ENCODE peak calls at places on chromosomes 6 and 20, in eight cellular contexts. C is fibroblast of pulmonary artery, U is IMR-90, T is nephron progenitor cell, I is fibroblast of lung, V is coronary artery, Q is neural crest cell, N is fibroblast of mammary gland. W is an unnamed sample.

GRCh38 chr6:168877821-168878282 is 375.8 kb downstream of the THBS2 start:
- DNase-seq in Q (no peak), U (no peak), C (no peak), N (no peak), T (no peak), I (no peak), V (no peak), W (no peak)

GRCh38 chr6:132715204-132715603 is 1.3 kb upstream of the VNN1 start:
- DNase-seq in I (peak; percentile 48), U (peak; percentile 76), C (peak; percentile 91), T (peak; percentile 12), V (no peak), Q (peak; percentile 16), N (peak; percentile 71), W (peak; percentile 71)

GRCh38 chr20:22619806-22620205 is 35.4 kb upstream of the FOXA2 start:
- DNase-seq in T (no peak), Q (no peak), N (no peak), V (no peak), U (no peak), I (no peak), C (no peak), W (no peak)

GRCh38 chr6:85537055-85537494 is 56.6 kb downstream of the SNX14 start:
- DNase-seq in I (no peak), U (peak; percentile 24), T (no peak), N (peak; percentile 19), Q (no peak), V (no peak), C (peak; percentile 35), W (peak; percentile 8)

GRCh38 chr6:53239526-53239925 is 90.9 kb upstream of the GCM1 start:
- DNase-seq in V (no peak), C (no peak), N (no peak), Q (no peak), U (no peak), I (no peak), T (no peak), W (no peak)

GRCh38 chr20:4060054-4060795 is 44.9 kb upstream of the RNF24 start:
- DNase-seq in C (no peak), V (peak; percentile 71), N (peak; percentile 48), I (no peak), U (no peak), Q (no peak), T (no peak), W (no peak)

GRCh38 chr20:45425561-45425960 is 9.6 kb downstream of the PIGT start:
- DNase-seq in I (no peak), N (no peak), C (no peak), T (no peak), V (no peak), Q (no peak), U (no peak), W (no peak)

GRCh38 chr20:54063998-54064676 is 6.3 kb downstream of the BCAS1 start:
- DNase-seq in I (no peak), U (no peak), Q (no peak), N (no peak), V (no peak), C (no peak), T (no peak), W (no peak)

GRCh38 chr6:79184086-79184485 is 50.4 kb downstream of the HMGN3 start:
- DNase-seq in I (no peak), C (no peak), T (no peak), Q (no peak), V (no peak), N (no peak), U (no peak), W (no peak)

GRCh38 chr6:5946701-5947100 is 60.0 kb downstream of the NRN1 start:
- DNase-seq in T (no peak), Q (no peak), U (no peak), I (no peak), V (no peak), N (no peak), C (no peak), W (no peak)

GRCh38 chr6:10406556-10406955 is 8.3 kb downstream of the TFAP2A start:
- DNase-seq in V (no peak), N (no peak), T (no peak), I (no peak), C (no peak), U (no peak), Q (no peak), W (peak; percentile 53)

GRCh38 chr6:84156306-84156705 is 71.1 kb downstream of the CEP162 start:
- DNase-seq in U (no peak), T (no peak), I (no peak), V (no peak), N (no peak), Q (no peak), C (no peak), W (no peak)

GRCh38 chr6:33692078-33692759 is 19.3 kb downstream of the UQCC2 start:
- DNase-seq in N (no peak), C (peak; percentile 56), I (peak; percentile 62), V (no peak), U (no peak), Q (no peak), T (no peak), W (peak; percentile 64)

GRCh38 chr6:4553387-4553786 is 222.8 kb upstream of the CDYL start:
- DNase-seq in C (peak; percentile 79), T (no peak), Q (no peak), U (no peak), V (no peak), N (no peak), I (no peak), W (no peak)

DNA sequence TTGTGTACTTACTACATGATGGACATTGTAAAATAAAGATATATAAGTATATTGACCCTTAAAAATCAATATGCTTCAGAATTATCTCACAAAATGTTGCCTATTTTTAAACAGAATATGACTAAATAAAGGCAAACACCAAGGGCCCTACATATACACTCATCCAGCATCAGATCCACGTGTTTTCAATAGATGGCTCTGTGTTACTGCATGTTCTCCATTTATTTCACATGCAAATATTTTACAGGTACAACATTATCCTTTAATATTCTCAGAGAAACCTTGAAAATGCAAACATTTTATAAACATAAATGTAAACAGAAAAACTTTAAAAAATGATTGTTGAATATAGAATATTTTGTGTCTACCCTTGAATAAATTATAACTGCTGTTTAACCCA is 2.9 kb upstream of the KHDRBS2 start:
- DNase-seq in C (no peak), I (no peak), N (no peak), Q (no peak), V (no peak), T (no peak), U (no peak), W (no peak)
- TF ChIP-seq CTCF in C (no peak), I (no peak), N (no peak), Q (no peak), V (no peak), T (no peak), U (no peak), W (no peak)

GRCh38 chr6:135680964-135681913 is 170.3 kb upstream of the PDE7B start:
- DNase-seq in C (no peak), U (no peak), Q (no peak), N (no peak), T (no peak), V (no peak), I (peak; percentile 36), W (no peak)

GRCh38 chr6:135673671-135674309 is 176.2 kb upstream of the AHI1 start:
- DNase-seq in Q (no peak), V (no peak), N (peak; percentile 58), U (peak; percentile 79), T (no peak), I (peak; percentile 65), C (peak; percentile 8), W (no peak)

GRCh38 chr6:135672256-135672655 is 174.7 kb upstream of the AHI1 start:
- DNase-seq in U (no peak), Q (no peak), V (no peak), I (no peak), C (no peak), T (no peak), N (no peak), W (no peak)

GRCh38 chr6:135675026-135675425 is 176.5 kb upstream of the PDE7B start:
- DNase-seq in U (peak; percentile 54), I (peak; percentile 10), C (no peak), T (no peak), N (peak; percentile 23), V (no peak), Q (no peak), W (no peak)

GRCh38 chr6:135675862-135676261 is 175.6 kb upstream of the PDE7B start:
- DNase-seq in V (no peak), T (peak; percentile 44), Q (peak; percentile 17), C (peak; percentile 58), U (peak; percentile 41), I (peak; percentile 13), N (peak; percentile 48), W (peak; percentile 19)
- TF ChIP-seq CTCF in V (no peak), T (peak; percentile 73), Q (peak; percentile 79), C (peak; percentile 3), U (peak; percentile 22), I (peak; percentile 9), N (no peak), W (peak; percentile 44)

DNA sequence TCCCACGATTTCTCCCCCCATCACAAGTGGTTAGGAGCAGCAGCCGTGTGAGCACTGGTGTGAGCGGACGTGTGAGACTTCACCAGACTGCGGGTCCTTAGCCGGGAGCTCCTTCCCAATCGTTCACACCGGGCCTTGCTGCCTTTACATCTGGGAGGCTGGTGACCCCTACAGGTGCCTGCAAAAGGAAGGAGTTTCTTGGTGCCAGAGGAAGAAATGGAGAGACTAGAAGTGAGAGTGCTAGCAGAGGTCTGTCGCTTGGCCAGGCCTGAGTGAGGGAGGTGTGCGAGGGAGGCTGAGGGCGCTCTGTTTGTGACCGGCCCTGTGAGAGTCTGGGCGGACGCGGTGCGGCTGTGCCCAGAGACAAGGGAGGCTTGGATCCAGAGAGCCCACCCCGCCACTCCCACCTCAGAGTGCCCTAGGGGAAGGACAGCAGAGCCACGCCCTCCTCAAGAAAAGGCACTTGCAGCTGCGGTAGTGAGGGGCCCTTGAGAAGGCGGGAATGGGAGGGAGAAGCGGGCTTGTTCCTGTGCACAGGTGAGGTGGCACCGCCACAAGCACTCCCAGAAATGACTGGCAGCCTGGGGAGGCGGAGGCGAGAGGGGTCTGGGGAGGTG is 10.0 kb upstream of the ARMC2 start:
- DNase-seq in T (peak; percentile 46), C (peak; percentile 40), Q (no peak), U (peak; percentile 6), V (no peak), N (peak; percentile 20), I (peak; percentile 36), W (no peak)
- TF ChIP-seq CTCF in T (no peak), C (peak; percentile 24), Q (no peak), U (peak; percentile 24), V (no peak), N (no peak), I (peak; percentile 23), W (peak; percentile 8)

GRCh38 chr6:41941280-41942044 is at the start of gene CCND3:
- DNase-seq in N (no peak), Q (peak; percentile 80), T (peak; percentile 94), C (peak; percentile 91), I (peak; percentile 93), U (peak; percentile 91), V (peak; percentile 90), W (peak; percentile 87)

GRCh38 chr6:41939091-41939847 is 2.3 kb downstream of the CCND3 start:
- DNase-seq in I (peak; percentile 42), V (peak; percentile 76), U (peak; percentile 43), Q (no peak), T (peak; percentile 30), C (peak; percentile 80), N (peak; percentile 44), W (peak; percentile 35)

GRCh38 chr6:41939848-41940758 is 1.5 kb downstream of the CCND3 start:
- DNase-seq in U (peak; percentile 34), I (peak; percentile 61), T (peak; percentile 44), N (peak; percentile 62), C (peak; percentile 76), V (no peak), Q (no peak), W (peak; percentile 37)

GRCh38 chr6:41942045-41942851 is 640 bp upstream of the CCND3 start:
- DNase-seq in I (no peak), U (peak; percentile 88), V (no peak), N (peak; percentile 92), Q (no peak), T (no peak), C (peak; percentile 83), W (no peak)

GRCh38 chr6:41940759-41941279 is 789 bp downstream of the CCND3 start:
- DNase-seq in C (peak; percentile 53), U (peak; percentile 12), I (peak; percentile 35), N (no peak), V (peak; percentile 76), T (peak; percentile 62), Q (no peak), W (peak; percentile 23)
- TF ChIP-seq CTCF in C (no peak), U (no peak), I (no peak), N (no peak), V (no peak), T (no peak), Q (no peak), W (no peak)

W was measured in HFFc6.